ENCODE peak calls at places on chromosomes 3 and 15, in four cellular contexts. S is K562, J is HepG2, E is SK-N-SH. W is an unnamed sample.

GRCh38 chr15:31262143-31262530 is 64.5 kb upstream of the KLF13 start:
- DNase-seq in J (no peak), S (no peak), E (no peak), W (no peak)

GRCh38 chr3:59809750-59810444 is 760.1 kb upstream of the CFAP20DC start:
- DNase-seq in J (no peak), S (no peak), E (peak), W (peak)

GRCh38 chr15:37058316-37058985 is 41.9 kb downstream of the MEIS2 start:
- DNase-seq in S (no peak), E (no peak), J (peak), W (no peak)

GRCh38 chr3:52140792-52141191 is 13.4 kb downstream of the POC1A start:
- DNase-seq in S (no peak), E (no peak), J (no peak), W (no peak)

GRCh38 chr3:53109822-53110771 is 20.1 kb downstream of the RFT1 start:
- DNase-seq in S (peak), E (peak), J (peak), W (peak)

GRCh38 chr3:59235221-59236012 is 185.6 kb upstream of the CFAP20DC start:
- DNase-seq in E (no peak), J (no peak), S (no peak), W (no peak)

GRCh38 chr3:130906374-130906995 is 12.6 kb downstream of the ATP2C1 start:
- DNase-seq in S (no peak), E (no peak), J (no peak), W (no peak)

GRCh38 chr3:145518639-145519038 is 642.3 kb downstream of the PLOD2 start:
- DNase-seq in E (no peak), S (no peak), J (peak), W (no peak)

GRCh38 chr3:172776049-172776717 is 25.7 kb downstream of the ECT2 start:
- DNase-seq in E (no peak), J (no peak), S (no peak), W (no peak)

GRCh38 chr15:56261854-56262509 is 18.3 kb upstream of the RFX7 start:
- DNase-seq in J (no peak), E (no peak), S (no peak), W (no peak)

GRCh38 chr15:48389701-48390143 is 58.5 kb downstream of the DUT start:
- DNase-seq in J (no peak), E (no peak), S (no peak), W (no peak)

GRCh38 chr3:133934073-133934970 is 38.6 kb upstream of the RAB6B start:
- DNase-seq in S (no peak), J (no peak), E (no peak), W (no peak)

DNA sequence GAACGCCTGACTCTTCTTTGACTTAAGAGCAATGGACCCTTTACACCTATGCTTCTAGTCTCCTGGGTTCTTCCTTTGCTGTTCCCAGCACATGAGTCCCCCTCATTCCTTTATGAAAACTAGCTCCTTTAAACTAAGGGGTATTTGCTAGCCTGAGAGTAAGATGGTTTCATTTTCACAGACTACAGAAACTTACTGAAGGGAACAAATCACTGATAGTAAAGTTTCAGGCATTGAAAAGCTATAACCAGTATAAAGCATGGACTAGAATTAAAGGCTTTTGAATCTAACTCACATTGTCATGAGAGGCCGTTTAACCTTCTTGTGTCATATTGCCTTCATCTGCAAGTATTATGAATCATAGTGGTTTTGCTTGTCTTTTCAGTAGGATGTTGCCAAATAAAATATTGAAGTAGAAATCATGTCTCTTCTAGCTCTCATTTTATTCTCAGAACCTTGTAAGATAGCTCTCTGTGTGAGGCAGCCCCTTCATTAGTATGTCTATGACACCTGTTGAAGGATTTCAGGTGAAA is 765.9 kb downstream of the NR2F2 start:
- DNase-seq in J (no peak), S (no peak), E (no peak), W (no peak)
- TF ChIP-seq FOXM1 in J (no peak), S (no peak), E (no peak), W (no peak)

DNA sequence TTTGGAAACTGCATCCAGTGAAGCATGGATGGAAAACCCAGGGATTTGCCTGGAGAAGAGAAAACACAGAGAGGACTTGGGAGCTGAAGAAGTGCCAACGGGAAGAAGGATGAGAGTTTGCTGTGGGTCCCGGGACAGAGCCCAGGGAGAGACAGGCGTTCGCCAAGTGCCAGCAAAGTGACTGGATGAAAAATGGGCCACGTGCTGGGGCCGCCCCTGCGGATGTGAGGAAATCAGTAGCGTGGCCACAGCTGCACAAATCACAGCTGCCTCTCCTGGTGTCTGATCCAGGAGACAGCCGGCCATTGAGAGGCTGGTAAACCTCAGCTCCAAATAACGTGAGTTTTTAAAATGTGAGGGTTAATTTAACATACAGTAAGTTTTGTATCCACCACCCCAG is 70.4 kb downstream of the HES1 start:
- DNase-seq in E (no peak), S (no peak), J (no peak), W (no peak)
- TF ChIP-seq FOXM1 in E (no peak), S (no peak), J (no peak), W (no peak)

GRCh38 chr15:76190767-76191538 is 120.3 kb downstream of the ETFA start:
- DNase-seq in E (peak), S (peak), J (peak), W (peak)
- TF ChIP-seq FOXM1 in E (no peak), S (no peak), J (no peak), W (no peak)

DNA sequence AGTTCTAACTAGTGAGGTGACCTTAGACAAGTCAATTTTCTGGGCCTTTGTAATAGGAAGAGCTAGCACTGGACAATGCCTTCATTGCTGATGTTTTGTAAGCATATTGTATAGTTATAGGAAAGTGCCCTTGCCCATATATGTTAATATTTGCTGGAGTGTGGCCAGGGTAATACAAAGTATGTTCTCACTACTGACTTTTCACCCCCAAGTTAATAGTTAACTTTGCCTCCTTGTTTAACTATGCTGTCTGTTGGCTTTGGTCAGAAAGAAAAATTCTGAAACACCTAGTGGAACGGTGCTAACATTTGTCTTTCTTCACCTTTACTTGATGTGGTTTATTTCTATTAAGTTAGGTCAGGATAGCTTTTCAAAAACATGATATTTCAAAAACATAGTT is 287.4 kb upstream of the CTNNB1 start:
- DNase-seq in J (peak), S (no peak), E (no peak), W (no peak)
- TF ChIP-seq FOXM1 in J (no peak), S (no peak), E (no peak), W (no peak)

GRCh38 chr15:69593488-69593887 is 140.9 kb downstream of the RPLP1 start:
- DNase-seq in S (no peak), J (no peak), E (no peak), W (no peak)

GRCh38 chr15:69591905-69592508 is 139.4 kb downstream of the RPLP1 start:
- DNase-seq in E (no peak), J (peak), S (no peak), W (no peak)

GRCh38 chr15:69590932-69591524 is 138.4 kb downstream of the RPLP1 start:
- DNase-seq in S (no peak), J (no peak), E (no peak), W (no peak)

GRCh38 chr15:69593981-69594966 is 141.7 kb downstream of the RPLP1 start:
- DNase-seq in S (no peak), J (peak), E (no peak), W (no peak)

GRCh38 chr15:69592954-69593353 is 140.3 kb downstream of the RPLP1 start:
- DNase-seq in S (peak), J (no peak), E (no peak), W (no peak)
- TF ChIP-seq FOXM1 in S (no peak), J (no peak), E (no peak), W (no peak)

DNA sequence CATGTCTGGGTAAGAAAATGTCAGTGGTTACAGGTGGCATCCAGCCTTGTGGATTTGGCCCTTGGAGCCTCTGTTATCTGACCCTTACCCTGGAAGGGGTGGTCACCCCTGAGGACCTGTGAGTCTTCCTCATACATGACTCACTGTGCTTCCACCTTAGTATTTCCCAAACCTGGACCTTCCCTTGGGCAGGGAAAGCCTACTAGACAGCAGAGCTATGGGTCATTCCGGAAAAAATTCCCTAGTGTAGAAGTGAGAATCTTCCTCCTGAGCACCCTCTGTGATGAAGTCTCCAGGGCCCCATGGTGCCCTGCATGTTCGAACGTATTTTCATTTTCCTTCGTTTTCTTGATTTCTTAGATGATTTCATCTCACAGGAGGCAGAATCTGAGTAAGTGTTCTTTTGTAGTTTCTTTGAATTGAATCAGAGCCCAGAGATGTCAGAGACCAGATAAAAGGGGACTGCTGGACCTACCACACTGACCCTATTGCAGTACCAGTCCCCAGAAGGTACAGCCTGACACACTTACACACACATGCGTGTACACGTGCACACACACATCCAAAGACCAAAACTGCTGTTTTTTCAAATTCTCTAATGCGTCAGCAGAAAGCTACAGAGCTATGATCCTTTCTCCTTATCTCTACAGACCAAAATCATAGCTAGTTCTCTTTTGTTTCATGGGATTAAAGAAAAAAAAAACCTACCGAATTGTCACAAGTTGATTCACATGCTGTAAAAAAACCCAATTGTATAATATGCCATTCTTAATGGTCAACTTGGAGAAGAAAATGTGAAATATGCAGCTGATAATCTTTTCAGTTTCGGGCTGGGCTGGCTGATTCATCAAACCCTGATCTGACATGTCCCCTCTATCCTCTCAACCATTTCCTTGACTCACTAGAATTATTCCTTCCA is 50.5 kb upstream of the ARHGEF3 start:
- DNase-seq in S (no peak), E (no peak), J (no peak), W (no peak)
- TF ChIP-seq FOXM1 in S (no peak), E (no peak), J (no peak), W (no peak)

W was measured in HEK293T.